ENCODE peak calls at places on chromosome 10, in ten cellular contexts. Q, X, O, G, Y, J, P, R, S and L are unnamed samples.

GRCh38 chr10:126948355-126949160 is 43.3 kb downstream of the DOCK1 start:
- DNase-seq in G (no peak), Q (no peak), J (no peak), X (peak; percentile 27), R (no peak), S (no peak), P (no peak), O (no peak), Y (no peak), L (no peak)

GRCh38 chr10:28387141-28387540 is 84.3 kb upstream of the MPP7 start:
- DNase-seq in O (no peak), X (no peak), P (no peak), Y (no peak), J (no peak), Q (peak; percentile 54), G (no peak), R (no peak), S (no peak), L (no peak)

GRCh38 chr10:131575877-131576276 is 264.4 kb upstream of the TCERG1L start:
- DNase-seq in P (no peak), Q (no peak), X (no peak), G (no peak), J (no peak), S (no peak), R (no peak), O (no peak), Y (no peak), L (no peak)

GRCh38 chr10:99234067-99234738 is 1.4 kb downstream of the HPSE2 start:
- DNase-seq in Y (peak; percentile 73), X (peak; percentile 94), R (peak; percentile 42), J (peak; percentile 12), S (no peak), G (no peak), Q (peak; percentile 18), P (no peak), O (peak; percentile 7), L (no peak)

GRCh38 chr10:46247808-46248569 is 38.8 kb upstream of the ANTXRL start:
- DNase-seq in J (no peak), S (no peak), Y (peak; percentile 72), Q (no peak), R (peak; percentile 9), X (peak; percentile 63), P (no peak), G (no peak), O (peak; percentile 76), L (no peak)

GRCh38 chr10:22252286-22252800 is 34.5 kb upstream of the EBLN1 start:
- DNase-seq in X (peak; percentile 89), Q (peak; percentile 28), G (no peak), P (peak; percentile 16), O (no peak), R (peak; percentile 74), J (peak; percentile 12), Y (peak; percentile 88), S (no peak), L (no peak)

GRCh38 chr10:70880077-70880534 is 8.3 kb downstream of the PCBD1 start:
- DNase-seq in P (peak; percentile 76), Y (peak; percentile 88), X (peak; percentile 85), G (peak; percentile 61), S (no peak), Q (peak; percentile 54), J (peak; percentile 84), O (peak; percentile 87), R (peak; percentile 65), L (no peak)

GRCh38 chr10:6018422-6018821 is 41.1 kb upstream of the IL15RA start:
- DNase-seq in O (no peak), Q (no peak), J (no peak), G (no peak), S (no peak), X (no peak), R (no peak), Y (peak; percentile 91), P (no peak), L (no peak)

GRCh38 chr10:88791924-88792323 is 10.6 kb upstream of the LIPM start:
- DNase-seq in S (no peak), R (no peak), X (no peak), P (no peak), J (peak; percentile 42), Y (peak; percentile 52), O (peak; percentile 1), Q (peak; percentile 25), G (peak; percentile 10), L (peak; percentile 13)

GRCh38 chr10:33155720-33156638 is 178.5 kb downstream of the NRP1 start:
- DNase-seq in P (peak; percentile 21), X (no peak), Q (peak; percentile 75), Y (no peak), J (no peak), R (no peak), S (no peak), G (peak; percentile 87), O (peak; percentile 28), L (no peak)

GRCh38 chr10:127884501-127884900 is 8.2 kb downstream of the CLRN3 start:
- DNase-seq in Y (no peak), O (no peak), R (no peak), S (no peak), Q (no peak), P (no peak), G (no peak), X (no peak), J (no peak), L (no peak)

GRCh38 chr10:50846753-50847152 is 38.7 kb downstream of the A1CF start:
- DNase-seq in G (no peak), Y (no peak), O (no peak), Q (peak; percentile 3), R (no peak), S (no peak), J (no peak), P (no peak), X (no peak), L (no peak)

GRCh38 chr10:88979153-88979562 is 11.4 kb upstream of the FAS start:
- DNase-seq in S (no peak), R (no peak), G (no peak), X (no peak), Y (peak; percentile 81), Q (peak; percentile 82), O (peak; percentile 25), J (no peak), P (no peak), L (no peak)

GRCh38 chr10:22620140-22620857 is 94.1 kb downstream of the PIP4K2A start:
- DNase-seq in X (no peak), R (no peak), P (peak; percentile 62), G (peak; percentile 91), O (peak; percentile 43), Q (peak; percentile 93), J (no peak), Y (peak; percentile 95), S (no peak), L (no peak)

GRCh38 chr10:114767589-114768393 is 53.8 kb upstream of the FHIP2A start:
- DNase-seq in S (no peak), Y (peak; percentile 69), P (no peak), G (no peak), Q (peak; percentile 19), J (peak; percentile 28), O (no peak), X (peak; percentile 80), R (peak; percentile 25), L (peak; percentile 27)

GRCh38 chr10:80472234-80473095 is 18.4 kb downstream of the TSPAN14 start:
- DNase-seq in O (no peak), P (peak; percentile 41), Q (peak; percentile 97), R (no peak), S (no peak), G (no peak), X (no peak), J (no peak), Y (no peak), L (no peak)

DNA sequence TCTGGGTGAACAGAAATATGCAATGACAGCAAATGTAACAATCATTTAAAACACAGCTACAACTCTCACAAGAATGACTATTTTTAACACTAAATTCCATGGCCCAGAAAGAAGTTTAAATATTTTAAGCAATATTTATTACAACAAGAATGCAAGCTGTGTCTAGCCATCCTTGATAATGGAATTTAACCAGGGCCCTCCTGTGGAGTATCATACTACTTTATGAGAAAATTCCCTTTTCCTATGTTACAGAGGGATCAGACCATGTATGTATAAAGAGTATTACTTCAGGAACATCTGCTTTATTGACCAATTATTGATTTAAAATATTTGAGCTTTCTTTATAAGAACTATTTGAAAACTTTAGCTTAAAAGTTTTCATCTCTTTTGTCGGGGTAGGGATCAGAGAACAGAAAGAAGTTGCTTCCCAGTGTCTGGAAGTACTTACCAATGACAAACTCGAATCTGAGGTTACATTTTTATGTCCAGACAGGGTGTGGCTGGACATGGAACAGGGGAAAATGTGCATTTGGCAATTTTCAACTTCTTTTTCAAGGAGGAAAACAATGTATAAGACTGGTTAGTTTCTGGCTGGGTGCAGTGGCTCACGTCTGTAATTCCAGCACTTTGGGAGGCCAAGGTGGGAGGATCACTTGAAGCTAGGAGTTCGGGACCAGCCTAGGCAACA is 48.3 kb upstream of the NRBF2 start:
- DNase-seq in G (no peak), O (no peak), S (no peak), R (no peak), Q (no peak), J (no peak), P (no peak), X (no peak), Y (no peak), L (no peak)
- H3K4me3 ChIP-seq in G (no peak overlapping the region), O (no peak overlapping the region), S (no peak overlapping the region), R (no peak overlapping the region), Q (no peak overlapping the region), J (no peak overlapping the region), P (no peak overlapping the region), X (no peak overlapping the region), Y (no peak overlapping the region), L (no peak overlapping the region)

GRCh38 chr10:117689566-117689965 is 147.0 kb downstream of the EMX2 start:
- DNase-seq in O (no peak), R (no peak), Y (no peak), J (no peak), X (no peak), P (no peak), G (no peak), S (no peak), Q (no peak), L (no peak)
- H3K27me3 ChIP-seq in O (no peaks in the 10 kb centered on the region), R (no peaks in the 10 kb centered on the region), Y (no peaks in the 10 kb centered on the region), J (peaks cover 32% of the 10 kb centered on the region), X (peaks cover 38% of the 10 kb centered on the region), P (peaks cover 3% of the 10 kb centered on the region), G (peaks cover 6% of the 10 kb centered on the region), S (no peaks in the 10 kb centered on the region), Q (no peaks in the 10 kb centered on the region), L (no peaks in the 10 kb centered on the region)

GRCh38 chr10:120651000-120651399 is 194.0 kb downstream of the PLPP4 start:
- DNase-seq in O (no peak), J (no peak), S (no peak), G (no peak), Q (no peak), Y (no peak), P (no peak), X (no peak), R (no peak), L (no peak)

DNA sequence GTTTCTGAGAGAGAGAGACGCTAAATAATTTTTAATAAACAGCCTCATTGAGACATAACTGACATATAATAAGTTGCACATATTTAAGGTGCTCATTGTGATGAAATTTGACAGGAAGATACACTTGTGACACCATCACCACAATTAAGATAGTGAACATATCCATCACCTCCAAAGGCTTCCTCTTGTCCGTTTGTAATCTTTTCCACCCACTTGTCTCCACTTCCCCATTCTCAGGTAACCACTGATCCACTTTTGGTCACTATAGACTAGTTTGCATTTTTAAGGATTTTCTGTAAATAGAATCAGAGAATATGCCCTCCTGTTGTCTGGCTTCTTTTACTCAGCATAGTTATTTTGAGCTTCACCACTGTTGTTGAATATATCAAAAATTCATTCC is 195.0 kb upstream of the WDR11 start:
- DNase-seq in X (no peak), J (no peak), Y (no peak), S (no peak), P (no peak), O (no peak), G (no peak), R (no peak), Q (no peak), L (no peak)
- H3K4me3 ChIP-seq in X (no peak overlapping the region), J (no peak overlapping the region), Y (no peak overlapping the region), S (no peak overlapping the region), P (no peak overlapping the region), O (no peak overlapping the region), G (no peak overlapping the region), R (no peak overlapping the region), Q (no peak overlapping the region), L (no peak overlapping the region)

GRCh38 chr10:93072225-93072712 is 1.4 kb upstream of the CYP26A1 start:
- DNase-seq in Q (no peak), R (no peak), J (no peak), G (no peak), P (no peak), Y (no peak), O (no peak), X (no peak), S (no peak), L (no peak)
- H3K27me3 ChIP-seq in Q (peaks cover 52% of the 10 kb centered on the region), R (no peaks in the 10 kb centered on the region), J (peaks cover 89% of the 10 kb centered on the region), G (peaks cover 30% of the 10 kb centered on the region), P (no peaks in the 10 kb centered on the region), Y (no peaks in the 10 kb centered on the region), O (no peaks in the 10 kb centered on the region), X (peaks cover 100% of the 10 kb centered on the region), S (peaks cover 96% of the 10 kb centered on the region), L (peaks cover 85% of the 10 kb centered on the region)